ENCODE peak calls at places on chromosomes 1 and 21, in five cellular contexts. B is NCI-H69, R is HTR-8/SVneo, Z is HT1080, G is H9. K is an unnamed sample.

GRCh38 chr1:11944358-11944981 is 10.0 kb downstream of the PLOD1 start:
- DNase-seq in G (peak), B (peak), Z (no peak), R (no peak), K (peak)

GRCh38 chr1:94951509-94952208 is 24.7 kb upstream of the CNN3 start:
- DNase-seq in G (no peak), Z (no peak), R (no peak), B (peak), K (no peak)

GRCh38 chr1:8343464-8344001 is 25.6 kb downstream of the SLC45A1 start:
- DNase-seq in B (no peak), Z (peak), G (peak), R (peak), K (peak)

GRCh38 chr1:230542681-230543080 is 99.6 kb upstream of the COG2 start:
- DNase-seq in G (no peak), R (no peak), Z (no peak), B (no peak), K (no peak)

GRCh38 chr1:33927721-33928120 is 63.8 kb downstream of the HMGB4 start:
- DNase-seq in R (no peak), Z (no peak), G (no peak), B (no peak), K (no peak)

GRCh38 chr1:151472852-151473731 is 13.8 kb upstream of the POGZ start:
- DNase-seq in B (peak), R (no peak), Z (no peak), G (peak), K (peak)

GRCh38 chr1:2358072-2358471 is 33.3 kb downstream of the MORN1 start:
- DNase-seq in R (no peak), G (no peak), Z (no peak), B (no peak), K (no peak)

GRCh38 chr1:61081637-61082335 is 575 bp upstream of the NFIA start:
- DNase-seq in B (peak), G (peak), Z (peak), R (no peak), K (peak)

GRCh38 chr1:214420833-214421232 is 130.6 kb downstream of the PTPN14 start:
- DNase-seq in R (no peak), G (no peak), B (no peak), Z (no peak), K (no peak)

GRCh38 chr21:36698160-36699025 is 522 bp upstream of the SIM2 start:
- DNase-seq in R (peak), B (no peak), Z (no peak), G (peak), K (peak)

GRCh38 chr21:45502006-45502345 is 40.3 kb downstream of the SLC19A1 start:
- DNase-seq in R (no peak), G (no peak), B (no peak), Z (no peak), K (no peak)

GRCh38 chr1:32390904-32391480 is 3.2 kb downstream of the BSDC1 start:
- DNase-seq in B (no peak), R (no peak), Z (no peak), G (no peak), K (no peak)

GRCh38 chr1:207454046-207454964 is at the start of gene CR2:
- DNase-seq in B (peak), Z (no peak), G (peak), R (no peak), K (peak)

GRCh38 chr1:160116277-160117147 is 953 bp downstream of the ATP1A2 start:
- DNase-seq in B (peak), Z (no peak), G (no peak), R (no peak), K (peak)

GRCh38 chr1:70327306-70328076 is 27.0 kb downstream of the ANKRD13C start:
- DNase-seq in G (no peak), Z (peak), B (no peak), R (no peak), K (no peak)

GRCh38 chr1:227934476-227935313 is 13.0 kb downstream of the WNT9A start:
- DNase-seq in G (no peak), R (peak), Z (peak), B (no peak), K (no peak)

GRCh38 chr21:30233636-30234035 is 17.7 kb upstream of the CLDN8 start:
- DNase-seq in B (no peak), Z (no peak), G (no peak), R (no peak), K (no peak)

GRCh38 chr1:216883518-216883917 is 160.3 kb upstream of the ESRRG start:
- DNase-seq in B (peak), R (no peak), G (no peak), Z (no peak), K (no peak)

GRCh38 chr1:180785306-180785705 is 127.4 kb upstream of the KIAA1614 start:
- DNase-seq in Z (no peak), R (no peak), G (no peak), B (no peak), K (no peak)

GRCh38 chr21:31145271-31145801 is 107.1 kb upstream of the KRTAP19-8 start:
- DNase-seq in Z (no peak), R (no peak), B (no peak), G (no peak), K (no peak)